ENCODE peak calls at places on chromosomes 1 and 21, in five cellular contexts. One of them, this sample, is unnamed.

GRCh38 chr1:46289976-46290375 is 13.4 kb downstream of the LRRC41 start:
- DNase-seq in IMR-90: peak; percentile 31
- DNase-seq in trophoblast cell: no peak
- DNase-seq in H1: no peak
- DNase-seq in neuronal stem cell: no peak
- DNase-seq in this sample: no peak

GRCh38 chr1:231369282-231369681 is 31.2 kb downstream of the SPRTN start:
- DNase-seq in H1: no peak
- DNase-seq in trophoblast cell: no peak
- DNase-seq in neuronal stem cell: no peak
- DNase-seq in IMR-90: no peak
- DNase-seq in this sample: no peak

GRCh38 chr1:201499795-201500669 is 6.9 kb downstream of the CSRP1 start:
- DNase-seq in trophoblast cell: no peak
- DNase-seq in IMR-90: no peak
- DNase-seq in H1: no peak
- DNase-seq in neuronal stem cell: no peak
- DNase-seq in this sample: no peak

GRCh38 chr1:52056937-52057231 is 789 bp downstream of the BTF3L4 start:
- DNase-seq in IMR-90: no peak
- DNase-seq in trophoblast cell: no peak
- DNase-seq in H1: no peak
- DNase-seq in neuronal stem cell: no peak
- DNase-seq in this sample: no peak

GRCh38 chr21:35156293-35156976 is 107.3 kb upstream of the RUNX1 start:
- DNase-seq in neuronal stem cell: no peak
- DNase-seq in IMR-90: no peak
- DNase-seq in H1: no peak
- DNase-seq in trophoblast cell: no peak
- DNase-seq in this sample: no peak

GRCh38 chr1:117959364-117959763 is 29.8 kb downstream of the WDR3 start:
- DNase-seq in neuronal stem cell: no peak
- DNase-seq in trophoblast cell: no peak
- DNase-seq in H1: no peak
- DNase-seq in IMR-90: peak; percentile 45
- DNase-seq in this sample: no peak

GRCh38 chr1:236089046-236089773 is 24.3 kb upstream of the NID1 start:
- DNase-seq in neuronal stem cell: no peak
- DNase-seq in trophoblast cell: peak; percentile 35
- DNase-seq in H1: no peak
- DNase-seq in IMR-90: peak; percentile 86
- DNase-seq in this sample: peak; percentile 93

GRCh38 chr1:117534995-117535467 is 70.8 kb upstream of the TENT5C start:
- DNase-seq in neuronal stem cell: peak; percentile 53
- DNase-seq in IMR-90: peak; percentile 72
- DNase-seq in H1: peak; percentile 59
- DNase-seq in trophoblast cell: peak; percentile 83
- DNase-seq in this sample: peak; percentile 65

GRCh38 chr1:40257313-40257687 is 736 bp upstream of the ZMPSTE24 start:
- DNase-seq in IMR-90: no peak
- DNase-seq in H1: no peak
- DNase-seq in neuronal stem cell: no peak
- DNase-seq in trophoblast cell: peak; percentile 71
- DNase-seq in this sample: no peak

GRCh38 chr1:68954841-68955240 is 458.0 kb upstream of the DEPDC1 start:
- DNase-seq in neuronal stem cell: no peak
- DNase-seq in H1: no peak
- DNase-seq in trophoblast cell: no peak
- DNase-seq in IMR-90: no peak
- DNase-seq in this sample: peak; percentile 30

GRCh38 chr1:93616221-93616995 is 65.2 kb downstream of the BCAR3 start:
- DNase-seq in neuronal stem cell: no peak
- DNase-seq in IMR-90: no peak
- DNase-seq in H1: no peak
- DNase-seq in trophoblast cell: no peak
- DNase-seq in this sample: no peak

GRCh38 chr1:93615201-93616150 is 66.2 kb downstream of the BCAR3 start:
- DNase-seq in trophoblast cell: peak; percentile 63
- DNase-seq in IMR-90: peak; percentile 77
- DNase-seq in H1: no peak
- DNase-seq in neuronal stem cell: no peak
- DNase-seq in this sample: peak; percentile 77

GRCh38 chr1:93619507-93620168 is 62.0 kb downstream of the BCAR3 start:
- DNase-seq in neuronal stem cell: no peak
- DNase-seq in H1: no peak
- DNase-seq in trophoblast cell: no peak
- DNase-seq in IMR-90: no peak
- DNase-seq in this sample: no peak

GRCh38 chr1:93616996-93617669 is 64.5 kb downstream of the BCAR3 start:
- DNase-seq in neuronal stem cell: no peak
- DNase-seq in H1: no peak
- DNase-seq in trophoblast cell: no peak
- DNase-seq in IMR-90: no peak
- DNase-seq in this sample: peak; percentile 50

GRCh38 chr1:93617670-93618488 is 63.8 kb downstream of the BCAR3 start:
- DNase-seq in neuronal stem cell: no peak
- DNase-seq in trophoblast cell: no peak
- DNase-seq in IMR-90: no peak
- DNase-seq in H1: no peak
- DNase-seq in this sample: no peak
- H4K91ac ChIP-seq in neuronal stem cell: no peak overlapping the region
- H4K91ac ChIP-seq in trophoblast cell: peak overlapping the region; percentile 65
- H4K91ac ChIP-seq in IMR-90: peak overlapping the region; percentile 53
- H4K91ac ChIP-seq in H1: peak overlapping the region; percentile 45
- H4K91ac ChIP-seq in this sample: peak overlapping the region; percentile 41

GRCh38 chr1:109186704-109187071 is 27.0 kb upstream of the SARS1 start:
- DNase-seq in trophoblast cell: no peak
- DNase-seq in IMR-90: peak; percentile 38
- DNase-seq in H1: no peak
- DNase-seq in neuronal stem cell: no peak
- DNase-seq in this sample: no peak

GRCh38 chr1:109185990-109186703 is 27.6 kb upstream of the SARS1 start:
- DNase-seq in IMR-90: no peak
- DNase-seq in neuronal stem cell: no peak
- DNase-seq in H1: no peak
- DNase-seq in trophoblast cell: no peak
- DNase-seq in this sample: no peak

GRCh38 chr1:109184657-109185056 is 29.1 kb upstream of the SARS1 start:
- DNase-seq in neuronal stem cell: no peak
- DNase-seq in H1: no peak
- DNase-seq in trophoblast cell: no peak
- DNase-seq in IMR-90: no peak
- DNase-seq in this sample: no peak

GRCh38 chr1:109187127-109187526 is 26.6 kb upstream of the SARS1 start:
- DNase-seq in neuronal stem cell: no peak
- DNase-seq in trophoblast cell: no peak
- DNase-seq in H1: no peak
- DNase-seq in IMR-90: no peak
- DNase-seq in this sample: no peak

DNA sequence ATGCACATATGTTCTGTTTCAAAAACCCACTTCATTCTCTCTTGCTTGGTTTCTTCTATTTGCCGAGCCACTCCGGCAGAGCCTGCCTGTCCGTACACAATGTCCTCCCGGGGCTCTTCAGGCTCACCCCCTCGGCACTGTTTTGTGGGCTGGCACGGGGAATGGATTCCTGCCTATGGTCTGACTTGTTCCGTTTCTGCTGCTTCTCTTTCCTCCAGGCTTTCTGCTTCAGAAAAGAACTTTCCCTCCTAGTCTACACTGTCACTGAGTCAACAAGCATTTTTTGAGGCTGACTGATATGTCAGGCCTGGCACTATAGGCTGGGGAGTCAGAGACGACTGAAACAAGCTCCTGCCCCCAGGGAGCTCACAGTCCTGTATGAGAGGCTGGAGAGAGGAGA is 28.4 kb upstream of the SARS1 start:
- DNase-seq in H1: no peak
- DNase-seq in trophoblast cell: no peak
- DNase-seq in IMR-90: peak; percentile 48
- DNase-seq in neuronal stem cell: no peak
- DNase-seq in this sample: no peak
- H3K4me3 ChIP-seq in H1: no peak overlapping the region
- H3K4me3 ChIP-seq in trophoblast cell: no peak overlapping the region
- H3K4me3 ChIP-seq in IMR-90: no peak overlapping the region
- H3K4me3 ChIP-seq in neuronal stem cell: no peak overlapping the region
- H3K4me3 ChIP-seq in this sample: no peak overlapping the region

GRCh38 chr1:160636547-160636946 is 10.3 kb downstream of the SLAMF1 start:
- DNase-seq in trophoblast cell: no peak
- DNase-seq in H1: no peak
- DNase-seq in IMR-90: no peak
- DNase-seq in neuronal stem cell: no peak
- DNase-seq in this sample: no peak
- H3K4ac ChIP-seq in trophoblast cell: no peak overlapping the region
- H3K4ac ChIP-seq in H1: no peak overlapping the region
- H3K4ac ChIP-seq in IMR-90: no peak overlapping the region
- H3K4ac ChIP-seq in neuronal stem cell: no peak overlapping the region
- H3K4ac ChIP-seq in this sample: no peak overlapping the region

DNA sequence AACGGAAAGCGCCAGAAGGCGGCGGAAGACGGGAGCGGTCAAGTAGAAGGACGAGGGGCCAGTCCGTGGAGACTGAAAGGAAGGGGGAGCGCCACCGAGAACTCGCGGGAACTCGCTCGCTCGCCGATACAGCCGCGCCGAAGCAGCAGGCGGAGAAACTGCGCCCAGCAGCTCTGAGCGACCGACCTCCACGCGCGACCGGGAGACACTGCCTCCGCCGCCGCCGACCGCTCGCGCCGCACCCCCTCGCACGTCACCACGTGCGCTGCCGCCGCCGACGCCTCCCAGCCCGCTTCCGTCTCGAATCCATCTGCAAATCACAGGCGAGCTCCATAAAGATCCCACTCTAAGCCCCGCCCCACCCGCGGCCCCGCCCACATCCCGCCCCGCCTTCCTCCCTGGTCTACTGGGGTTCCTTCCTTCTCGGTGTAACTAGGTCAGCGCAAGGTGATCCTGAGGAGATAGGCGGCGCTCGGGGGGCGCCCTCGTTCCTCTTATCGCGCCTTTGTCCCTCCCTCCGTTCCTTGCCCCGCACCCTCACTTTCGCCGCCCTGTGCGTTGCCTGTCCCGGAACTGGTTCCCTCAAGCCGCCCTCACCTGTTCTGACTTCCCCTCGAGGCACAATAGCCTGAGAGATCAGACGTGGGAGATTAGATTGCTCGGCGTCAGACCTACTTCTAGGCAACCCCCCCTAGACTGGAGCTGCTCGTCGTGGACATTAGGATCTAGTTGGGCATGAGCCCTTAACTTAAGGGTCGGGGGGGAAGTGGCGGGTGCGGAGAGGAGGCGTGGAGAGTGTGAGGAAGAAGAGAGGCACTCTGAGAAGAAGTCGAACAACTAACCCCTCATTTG is at the start of gene IVNS1ABP:
- DNase-seq in trophoblast cell: peak; percentile 95
- DNase-seq in neuronal stem cell: peak; percentile 93
- DNase-seq in IMR-90: peak; percentile 87
- DNase-seq in H1: peak; percentile 88
- DNase-seq in this sample: peak; percentile 91
- H4K91ac ChIP-seq in trophoblast cell: peak within 1 kb of the TSS; percentile 91
- H4K91ac ChIP-seq in neuronal stem cell: peak within 1 kb of the TSS; percentile 64
- H4K91ac ChIP-seq in IMR-90: peak within 1 kb of the TSS; percentile 75
- H4K91ac ChIP-seq in H1: peak within 1 kb of the TSS; percentile 88
- H4K91ac ChIP-seq in this sample: peak within 1 kb of the TSS; percentile 80

GRCh38 chr1:146036990-146037646 is 15.6 kb upstream of the HJV start:
- DNase-seq in H1: peak; percentile 87
- DNase-seq in neuronal stem cell: peak; percentile 91
- DNase-seq in IMR-90: peak; percentile 87
- DNase-seq in trophoblast cell: peak; percentile 96
- DNase-seq in this sample: peak; percentile 95

GRCh38 chr1:146036241-146036989 is 14.9 kb upstream of the HJV start:
- DNase-seq in H1: no peak
- DNase-seq in trophoblast cell: peak; percentile 73
- DNase-seq in neuronal stem cell: peak; percentile 59
- DNase-seq in IMR-90: no peak
- DNase-seq in this sample: no peak

GRCh38 chr1:146031476-146031875 is 9.9 kb upstream of the HJV start:
- DNase-seq in neuronal stem cell: no peak
- DNase-seq in IMR-90: no peak
- DNase-seq in trophoblast cell: no peak
- DNase-seq in H1: no peak
- DNase-seq in this sample: no peak

GRCh38 chr1:146032613-146033219 is 11.2 kb upstream of the HJV start:
- DNase-seq in H1: no peak
- DNase-seq in trophoblast cell: peak; percentile 77
- DNase-seq in IMR-90: peak; percentile 47
- DNase-seq in neuronal stem cell: no peak
- DNase-seq in this sample: peak; percentile 66

DNA sequence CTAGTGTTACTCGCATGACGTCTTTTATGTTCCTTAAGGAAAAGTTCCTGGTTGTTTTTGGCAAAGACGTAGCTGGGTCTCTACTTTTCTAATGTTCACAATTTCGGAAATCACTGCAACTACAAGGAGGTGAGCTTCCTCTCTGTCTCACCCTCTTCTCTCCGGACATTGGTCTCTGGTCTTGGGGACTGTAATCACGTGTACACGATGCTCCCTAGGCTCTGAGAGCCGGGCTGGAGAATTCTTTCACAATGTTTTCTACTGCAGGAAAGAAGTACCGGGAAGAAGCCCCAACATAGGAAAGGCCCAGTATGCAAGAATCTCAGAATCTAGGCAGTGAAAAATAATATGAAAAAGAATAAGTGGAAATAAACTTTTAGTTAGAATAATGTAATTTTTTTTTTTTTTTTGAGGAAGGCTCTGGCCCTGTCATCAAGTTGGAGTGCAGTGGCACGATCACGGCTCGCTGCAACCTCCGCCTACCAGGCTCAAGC is 13.5 kb upstream of the HJV start:
- DNase-seq in trophoblast cell: no peak
- DNase-seq in IMR-90: no peak
- DNase-seq in H1: no peak
- DNase-seq in neuronal stem cell: peak; percentile 23
- DNase-seq in this sample: no peak
- H3K4me3 ChIP-seq in trophoblast cell: peak overlapping the region; percentile 49
- H3K4me3 ChIP-seq in IMR-90: peak overlapping the region; percentile 18
- H3K4me3 ChIP-seq in H1: peak overlapping the region; percentile 53
- H3K4me3 ChIP-seq in neuronal stem cell: peak overlapping the region; percentile 67
- H3K4me3 ChIP-seq in this sample: no peak overlapping the region

DNA sequence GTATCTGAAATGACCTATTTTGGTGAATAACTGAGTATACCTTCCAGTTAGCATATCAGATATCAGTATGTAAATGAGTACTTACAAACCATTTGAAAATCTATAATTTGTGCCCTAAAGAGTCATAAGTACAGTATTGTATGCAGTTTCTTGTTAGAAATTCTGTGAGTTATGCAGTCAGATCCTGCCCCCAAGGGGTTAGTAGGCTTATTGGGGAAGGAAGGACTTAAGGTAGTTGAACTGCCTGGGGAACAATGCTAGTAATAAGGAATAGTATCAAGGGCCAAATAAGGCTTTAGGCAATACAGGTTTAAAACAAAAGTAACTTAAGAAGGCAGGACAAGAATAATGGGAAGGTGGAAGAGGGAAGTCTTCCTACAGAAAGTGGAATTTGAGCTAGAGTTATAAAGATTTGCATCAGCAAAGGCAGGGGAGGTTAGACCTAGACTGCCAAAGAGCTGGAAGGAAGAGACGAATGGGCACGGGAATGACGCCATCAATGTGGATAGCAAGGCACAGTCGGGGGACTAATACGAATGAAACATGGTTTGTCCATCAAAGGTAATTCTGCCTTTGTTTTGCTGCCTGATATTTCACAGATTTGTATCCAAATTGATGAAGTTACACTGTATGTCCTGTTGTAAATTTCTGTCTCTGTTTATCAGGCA is 182.9 kb upstream of the DPYD start:
- DNase-seq in H1: no peak
- DNase-seq in trophoblast cell: no peak
- DNase-seq in IMR-90: peak; percentile 43
- DNase-seq in neuronal stem cell: no peak
- DNase-seq in this sample: peak; percentile 13
- H3K4ac ChIP-seq in H1: no peak overlapping the region
- H3K4ac ChIP-seq in trophoblast cell: no peak overlapping the region
- H3K4ac ChIP-seq in IMR-90: peak overlapping the region; percentile 26
- H3K4ac ChIP-seq in neuronal stem cell: no peak overlapping the region
- H3K4ac ChIP-seq in this sample: no peak overlapping the region

This sample was measured in mesenchymal stem cell.